ENCODE peak calls at places on chromosomes 7 and 10, in seven cellular contexts. A, L, S, P, Q, Z and G are unnamed samples. For H3K4me1 and H3K9me3, the result is how much of the 10 kb centered on the place peaks cover.

GRCh38 chr10:49352323-49352722 is 43.6 kb downstream of the DRGX start:
- DNase-seq in Z (no peak), L (no peak), Q (no peak), S (no peak), A (no peak), P (no peak), G (no peak)

GRCh38 chr10:26417136-26417535 is 21.0 kb upstream of the APBB1IP start:
- DNase-seq in L (no peak), Z (no peak), S (no peak), A (no peak), Q (no peak), P (no peak), G (no peak)

GRCh38 chr7:89623018-89623672 is 531.1 kb upstream of the STEAP1 start:
- DNase-seq in A (peak), S (no peak), Z (no peak), L (no peak), P (no peak), Q (peak), G (peak)

GRCh38 chr10:33336606-33337334 is 2.3 kb upstream of the NRP1 start:
- DNase-seq in P (peak), Q (peak), Z (no peak), S (no peak), L (peak), A (peak), G (no peak)

GRCh38 chr7:135768990-135769389 is 20.4 kb upstream of the FAM180A start:
- DNase-seq in L (peak), S (no peak), P (peak), A (no peak), Z (no peak), Q (no peak), G (no peak)

GRCh38 chr10:20888620-20889337 is 8.3 kb downstream of the NEBL start:
- DNase-seq in Z (no peak), S (no peak), P (no peak), L (no peak), Q (no peak), A (peak), G (peak)

GRCh38 chr7:48938539-48938938 is 14.2 kb downstream of the CDC14C start:
- DNase-seq in L (no peak), A (peak), S (peak), Q (no peak), Z (no peak), P (no peak), G (no peak)

GRCh38 chr10:132163278-132163765 is 23.4 kb upstream of the DPYSL4 start:
- DNase-seq in Z (no peak), L (no peak), A (no peak), Q (peak), S (no peak), P (peak), G (peak)

GRCh38 chr7:134778941-134779740 is at the start of gene CALD1:
- DNase-seq in Q (peak), L (peak), A (peak), Z (peak), S (peak), P (peak), G (peak)

GRCh38 chr7:71135663-71136062 is 3.7 kb downstream of the GALNT17 start:
- DNase-seq in L (no peak), Q (no peak), S (no peak), A (no peak), P (no peak), Z (no peak), G (no peak)

GRCh38 chr10:78889536-78890063 is 179.2 kb upstream of the ZMIZ1 start:
- DNase-seq in P (no peak), A (no peak), Q (peak), L (no peak), S (no peak), Z (no peak), G (no peak)

GRCh38 chr7:131328387-131329175 is 905 bp downstream of the MKLN1 start:
- DNase-seq in P (no peak), S (peak), Z (no peak), L (no peak), Q (no peak), A (peak), G (peak)

GRCh38 chr7:104328308-104328969 is at the start of gene LHFPL3:
- DNase-seq in L (no peak), P (no peak), Z (no peak), S (no peak), Q (peak), A (peak), G (no peak)

GRCh38 chr10:26903818-26904217 is 43.1 kb upstream of the ABI1 start:
- DNase-seq in P (no peak), L (no peak), Z (no peak), S (no peak), Q (no peak), A (no peak), G (no peak)

GRCh38 chr10:36042135-36042534 is 400.0 kb upstream of the FZD8 start:
- DNase-seq in Q (peak), A (no peak), S (no peak), L (no peak), Z (no peak), P (no peak), G (no peak)

GRCh38 chr7:158763454-158764033 is 58.9 kb upstream of the NCAPG2 start:
- DNase-seq in Q (no peak), P (no peak), A (no peak), Z (no peak), S (no peak), L (no peak), G (no peak)

GRCh38 chr7:149625339-149625946 is 127.8 kb upstream of the ZNF746 start:
- DNase-seq in A (peak), Q (peak), S (peak), L (peak), Z (peak), P (peak), G (peak)

GRCh38 chr10:18020523-18020922 is 68.8 kb downstream of the SLC39A12 start:
- DNase-seq in L (no peak), Z (no peak), Q (no peak), P (no peak), A (no peak), S (no peak), G (no peak)

GRCh38 chr7:151351027-151351426 is 9.4 kb downstream of the NUB1 start:
- DNase-seq in P (no peak), L (no peak), Z (no peak), S (no peak), Q (peak), A (no peak), G (no peak)

GRCh38 chr7:44470080-44470479 is 20.4 kb downstream of the NUDCD3 start:
- DNase-seq in Q (no peak), S (peak), P (no peak), A (peak), Z (no peak), L (no peak), G (no peak)

GRCh38 chr7:43215061-43215460 is 102.6 kb downstream of the HECW1 start:
- DNase-seq in L (no peak), Z (no peak), S (no peak), A (no peak), P (no peak), Q (peak), G (no peak)

GRCh38 chr7:20928022-20928421 is 141.3 kb upstream of the SP8 start:
- DNase-seq in L (no peak), Q (no peak), S (no peak), A (no peak), P (no peak), Z (no peak), G (no peak)

GRCh38 chr10:133030791-133031190 is 56.9 kb upstream of the ADGRA1 start:
- DNase-seq in L (no peak), S (no peak), A (no peak), Q (peak), P (no peak), Z (no peak), G (no peak)

GRCh38 chr10:112183329-112184051 is at the start of gene GPAM:
- DNase-seq in Q (peak), Z (peak), S (peak), P (peak), L (peak), A (peak), G (peak)

GRCh38 chr7:32506266-32507054 is 11.2 kb downstream of the AVL9 start:
- DNase-seq in S (peak), A (peak), Z (no peak), Q (no peak), P (no peak), L (no peak), G (no peak)
- H3K4me3 ChIP-seq in S (peak), A (no peak), Z (no peak), Q (no peak), P (no peak), L (no peak), G (no peak)

DNA sequence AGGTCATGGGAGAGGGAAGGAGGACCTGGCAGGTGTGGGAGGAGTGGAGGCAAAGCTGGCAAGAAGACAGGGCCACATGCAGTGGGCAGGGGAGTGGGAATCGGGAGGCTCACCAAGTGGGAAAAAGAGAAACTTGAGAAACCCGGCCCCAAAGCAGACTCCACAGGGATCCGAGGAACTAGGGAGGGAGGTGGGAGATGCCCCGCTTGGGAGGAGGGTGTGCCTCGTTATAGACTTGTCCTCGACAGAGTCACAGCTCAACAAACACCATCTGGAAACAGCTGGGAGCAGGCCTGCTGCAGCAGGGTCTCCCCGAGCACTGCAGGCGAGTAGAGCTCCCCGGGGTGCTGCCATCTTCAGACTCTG is 54.8 kb downstream of the MKI67 start:
- DNase-seq in A (no peak), Z (no peak), Q (no peak), L (no peak), S (no peak), P (no peak), G (no peak)
- H3K4me1 ChIP-seq in A (under half), Z (under half), Q (under half), L (under half), S (under half), P (under half), G (under half)

GRCh38 chr7:63042730-63043511 is 955.7 kb upstream of the ZNF722 start:
- DNase-seq in Q (no peak), Z (no peak), A (no peak), P (no peak), S (no peak), L (no peak), G (no peak)

GRCh38 chr7:63039882-63040281 is 958.8 kb upstream of the ZNF722 start:
- DNase-seq in L (no peak), S (no peak), P (no peak), A (no peak), Z (no peak), Q (no peak), G (no peak)

GRCh38 chr7:63040336-63040735 is 958.3 kb upstream of the ZNF722 start:
- DNase-seq in S (no peak), A (no peak), Z (no peak), Q (no peak), L (no peak), P (no peak), G (no peak)

GRCh38 chr7:63040966-63041610 is 957.6 kb upstream of the ZNF722 start:
- DNase-seq in P (no peak), Q (no peak), A (no peak), L (no peak), Z (no peak), S (no peak), G (no peak)

DNA sequence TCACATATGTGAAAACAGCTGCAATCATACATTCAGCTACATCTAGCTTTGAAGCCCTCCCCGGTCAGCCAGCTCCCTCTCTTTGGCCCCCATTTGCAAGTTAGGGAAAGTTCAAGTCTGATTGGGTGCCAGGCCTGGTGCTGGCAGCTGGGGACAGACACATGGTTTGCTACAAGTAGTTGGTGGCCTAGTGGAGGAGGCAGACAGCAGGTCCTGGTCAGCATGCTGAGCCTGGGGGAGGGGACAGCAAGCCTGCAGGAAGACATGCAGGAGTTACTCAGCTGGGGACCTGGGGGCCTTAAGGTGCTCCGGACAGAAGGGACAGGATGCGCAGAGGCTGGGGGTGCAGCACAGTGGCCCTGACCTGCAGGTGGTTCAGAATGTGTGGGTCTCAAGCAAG is 956.9 kb upstream of the ZNF722 start:
- DNase-seq in P (no peak), S (no peak), L (no peak), A (no peak), Z (no peak), Q (no peak), G (no peak)
- H3K9me3 ChIP-seq in P (under half), S (under half), L (under half), A (under half), Z (under half), Q (half or more), G (under half)

GRCh38 chr10:45373783-45374450 is at the start of gene ALOX5:
- DNase-seq in Z (peak), Q (peak), P (peak), L (peak), A (peak), S (no peak), G (peak)
- H3K4me3 ChIP-seq in Z (peak), Q (peak), P (peak), L (peak), A (peak), S (no peak), G (peak)

DNA sequence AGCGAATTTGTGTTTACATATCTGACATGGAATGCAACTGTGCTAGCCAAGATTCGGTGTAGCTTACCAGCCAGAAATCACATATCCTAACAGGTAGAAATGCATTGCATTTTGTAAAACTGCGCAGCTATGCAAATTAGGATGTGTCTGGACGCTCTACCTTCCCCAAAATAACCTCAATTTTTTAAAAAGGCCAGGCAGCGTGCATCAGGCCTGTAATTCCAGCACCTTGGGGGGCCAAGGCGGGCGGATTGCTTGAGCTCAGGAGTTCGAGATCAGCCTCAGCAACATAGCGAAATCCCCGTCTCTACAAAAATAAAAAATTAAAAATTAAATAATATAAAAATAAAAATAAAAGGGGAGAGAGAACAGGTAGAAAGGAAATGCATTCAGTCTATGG is 305.0 kb downstream of the TYW1 start:
- DNase-seq in Z (no peak), L (no peak), Q (no peak), P (no peak), S (no peak), A (peak), G (no peak)
- H3K4me1 ChIP-seq in Z (under half), L (under half), Q (under half), P (under half), S (under half), A (under half), G (under half)

GRCh38 chr7:64729089-64729848 is 63.3 kb downstream of the ZNF107 start:
- DNase-seq in Q (no peak), Z (no peak), S (no peak), L (no peak), A (no peak), P (no peak), G (no peak)
- H3K9me3 ChIP-seq in Q (under half), Z (under half), S (under half), L (half or more), A (under half), P (under half), G (under half)

GRCh38 chr10:5547684-5547933 is 22.8 kb downstream of the CALML3 start:
- DNase-seq in P (no peak), L (no peak), Z (no peak), S (no peak), A (no peak), Q (no peak), G (no peak)

GRCh38 chr10:5545426-5545777 is 20.6 kb downstream of the CALML3 start:
- DNase-seq in Z (no peak), S (no peak), L (no peak), Q (no peak), A (no peak), P (no peak), G (no peak)

GRCh38 chr10:5545778-5546710 is 21.3 kb downstream of the CALML3 start:
- DNase-seq in P (peak), S (peak), Q (peak), A (peak), Z (peak), L (peak), G (no peak)

GRCh38 chr10:5547934-5548660 is 23.3 kb downstream of the CALML3 start:
- DNase-seq in Z (peak), P (no peak), Q (no peak), A (peak), L (peak), S (no peak), G (no peak)

GRCh38 chr10:5546891-5547683 is 22.3 kb downstream of the CALML3 start:
- DNase-seq in A (no peak), L (peak), Z (peak), Q (peak), S (peak), P (no peak), G (no peak)
- H3K4me3 ChIP-seq in A (no peak), L (no peak), Z (no peak), Q (no peak), S (peak), P (peak), G (no peak)